ENCODE peak calls at places on chromosomes 6 and 20, in ten cellular contexts. E is GM23338, Q is GM12878, P is uterus, R is HL-60, U is foreskin keratinocyte, H is WERI-Rb-1, S is mammary epithelial cell, G is left ventricle myocardium inferior, F is SK-N-SH. C is an unnamed sample.

GRCh38 chr6:153976921-153977693 is 61.9 kb upstream of the OPRM1 start:
- DNase-seq in E (no peak), Q (peak; percentile 4), P (no peak), R (no peak), U (no peak), H (no peak), S (peak; percentile 9), G (no peak), F (peak; percentile 84), C (no peak)

GRCh38 chr20:49496526-49497216 is 14.2 kb upstream of the KCNB1 start:
- DNase-seq in E (no peak), Q (no peak), P (no peak), R (no peak), U (no peak), H (no peak), S (no peak), G (no peak), F (no peak), C (no peak)

GRCh38 chr6:148945311-148946021 is 198.6 kb downstream of the UST start:
- DNase-seq in E (no peak), Q (no peak), P (no peak), R (no peak), U (no peak), H (no peak), S (no peak), G (no peak), F (no peak), C (no peak)

GRCh38 chr6:33616113-33616512 is 5.0 kb upstream of the ITPR3 start:
- DNase-seq in E (no peak), Q (no peak), P (no peak), R (no peak), U (no peak), H (no peak), S (no peak), G (no peak), F (no peak), C (no peak)

GRCh38 chr20:33910056-33910455 is 83.7 kb upstream of the RALY start:
- DNase-seq in E (no peak), Q (no peak), P (no peak), R (no peak), U (no peak), H (no peak), S (no peak), G (no peak), F (no peak), C (no peak)

GRCh38 chr6:5146396-5146795 is 61.3 kb downstream of the PPP1R3G start:
- DNase-seq in E (no peak), Q (no peak), P (no peak), R (no peak), U (no peak), H (no peak), S (no peak), G (no peak), F (no peak), C (no peak)

GRCh38 chr20:2690718-2691117 is 1.9 kb upstream of the EBF4 start:
- DNase-seq in E (no peak), Q (no peak), P (no peak), R (no peak), U (no peak), H (no peak), S (no peak), G (no peak), F (no peak), C (no peak)

GRCh38 chr6:135812085-135812526 is 39.4 kb upstream of the PDE7B start:
- DNase-seq in E (no peak), Q (no peak), P (no peak), R (no peak), U (no peak), H (no peak), S (peak; percentile 7), G (peak; percentile 26), F (no peak), C (peak; percentile 72)

GRCh38 chr6:131765853-131766135 is 42.0 kb upstream of the ENPP1 start:
- DNase-seq in E (no peak), Q (no peak), P (no peak), R (no peak), U (no peak), H (no peak), S (no peak), G (no peak), F (no peak), C (no peak)

GRCh38 chr20:37989601-37990001 is 43.7 kb downstream of the TTI1 start:
- DNase-seq in E (no peak), Q (no peak), P (no peak), R (no peak), U (no peak), H (no peak), S (peak; percentile 14), G (peak; percentile 38), F (no peak), C (no peak)
- H3K27ac ChIP-seq in E (peak overlapping the region; percentile 32), Q (peak overlapping the region; percentile 4), P (no peak overlapping the region), R (peak overlapping the region; percentile 88), U (no peak overlapping the region), H (peak overlapping the region; percentile 71), S (peak overlapping the region; percentile 76), G (peak overlapping the region; percentile 91), F (peak overlapping the region; percentile 99), C (no peak overlapping the region)

DNA sequence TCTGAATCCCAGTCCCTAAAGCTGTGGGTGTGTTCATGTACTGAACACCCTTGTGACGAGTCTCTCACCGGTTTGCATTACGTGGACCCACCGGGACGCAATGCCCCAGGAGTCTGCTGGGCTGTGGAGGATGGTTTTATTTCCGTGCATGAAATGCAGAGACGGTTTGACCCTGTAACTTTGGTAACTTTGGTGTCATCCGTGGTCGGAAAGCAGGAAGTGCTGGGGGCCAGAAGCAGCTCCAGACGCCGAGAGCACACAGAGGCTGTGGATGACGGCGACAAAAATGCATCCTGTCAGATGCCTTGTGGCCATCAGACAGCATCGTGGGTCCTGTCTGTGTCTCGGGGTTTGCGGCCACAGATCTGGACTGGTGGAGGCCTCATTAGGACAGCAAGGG is 7.2 kb downstream of the BHLHE23 start:
- DNase-seq in E (no peak), Q (no peak), P (no peak), R (no peak), U (no peak), H (no peak), S (no peak), G (no peak), F (no peak), C (no peak)
- H3K27me3 ChIP-seq in E (peaks cover 28% of the 10 kb centered on the region), Q (peaks cover 4% of the 10 kb centered on the region), P (no peaks in the 10 kb centered on the region), R (peaks cover 35% of the 10 kb centered on the region), U (peaks cover 90% of the 10 kb centered on the region), H (no peaks in the 10 kb centered on the region), S (peaks cover 14% of the 10 kb centered on the region), G (peaks cover 100% of the 10 kb centered on the region), F (peaks cover 96% of the 10 kb centered on the region), C (no peaks in the 10 kb centered on the region)

DNA sequence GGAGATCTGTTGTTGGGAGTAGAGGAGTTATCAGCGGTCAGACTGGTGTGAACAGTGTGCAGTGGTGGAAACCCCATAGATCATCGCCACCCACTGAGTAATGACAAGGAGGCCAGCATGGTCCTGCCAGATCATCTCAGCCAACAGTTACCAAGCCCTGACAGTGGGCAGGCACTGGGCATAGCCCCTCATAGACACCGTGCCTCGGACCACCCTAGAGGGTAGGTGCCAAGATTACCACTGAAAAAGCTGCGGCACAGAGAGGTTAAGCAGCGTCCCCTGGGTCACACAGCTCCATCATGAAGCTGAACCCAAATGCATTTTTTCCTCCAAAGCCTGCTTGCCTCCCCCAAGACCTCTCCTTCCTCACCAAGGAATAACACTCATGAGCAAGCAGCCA is 21.5 kb upstream of the BMP7 start:
- DNase-seq in E (no peak), Q (no peak), P (no peak), R (no peak), U (no peak), H (no peak), S (no peak), G (no peak), F (no peak), C (no peak)
- H3K27ac ChIP-seq in E (no peak overlapping the region), Q (no peak overlapping the region), P (no peak overlapping the region), R (no peak overlapping the region), U (no peak overlapping the region), H (no peak overlapping the region), S (no peak overlapping the region), G (no peak overlapping the region), F (no peak overlapping the region), C (no peak overlapping the region)

GRCh38 chr6:122394016-122394415 is 5.4 kb upstream of the HSF2 start:
- DNase-seq in E (no peak), Q (no peak), P (no peak), R (no peak), U (no peak), H (no peak), S (no peak), G (no peak), F (no peak), C (no peak)
- H3K27me3 ChIP-seq in E (peaks cover 100% of the 10 kb centered on the region), Q (no peaks in the 10 kb centered on the region), P (no peaks in the 10 kb centered on the region), R (no peaks in the 10 kb centered on the region), U (no peaks in the 10 kb centered on the region), H (no peaks in the 10 kb centered on the region), S (no peaks in the 10 kb centered on the region), G (no peaks in the 10 kb centered on the region), F (no peaks in the 10 kb centered on the region), C (no peaks in the 10 kb centered on the region)